ENCODE peak calls at places on chromosomes 5 and 9, in eight cellular contexts. S is AG04450, H is left ventricle myocardium inferior, F is aorta, C is tibial artery, Q is endodermal cell, Y is A549, X is heart right ventricle. A is an unnamed sample.

GRCh38 chr9:130368631-130369103 is 76.1 kb upstream of the ASS1 start:
- DNase-seq in S (no peak), H (no peak), F (no peak), C (no peak), Q (peak; percentile 67), Y (peak; percentile 23), X (no peak), A (no peak)

GRCh38 chr5:91136271-91136670 is 246.8 kb downstream of the ARRDC3 start:
- DNase-seq in S (no peak), H (no peak), F (no peak), C (no peak), Q (no peak), Y (peak; percentile 23), X (no peak), A (no peak)

GRCh38 chr5:98631311-98632054 is 142.0 kb upstream of the RGMB start:
- DNase-seq in S (no peak), H (no peak), F (no peak), C (no peak), Q (no peak), Y (peak; percentile 17), X (no peak), A (no peak)

GRCh38 chr5:126516133-126516532 is 78.9 kb downstream of the ALDH7A1 start:
- DNase-seq in S (peak; percentile 61), H (no peak), F (no peak), C (no peak), Q (peak; percentile 5), Y (no peak), X (no peak), A (no peak)

GRCh38 chr9:114662081-114662989 is 4.7 kb upstream of the TEX53 start:
- DNase-seq in S (no peak), H (no peak), F (no peak), C (no peak), Q (peak; percentile 92), Y (peak; percentile 33), X (no peak), A (peak; percentile 42)

GRCh38 chr5:57988808-57989207 is 471.1 kb downstream of the PLK2 start:
- DNase-seq in S (no peak), H (no peak), F (no peak), C (no peak), Q (no peak), Y (no peak), X (no peak), A (no peak)

GRCh38 chr9:134492281-134492691 is 149.3 kb upstream of the COL5A1 start:
- DNase-seq in S (peak; percentile 87), H (peak; percentile 69), F (peak; percentile 78), C (peak; percentile 68), Q (no peak), Y (no peak), X (peak; percentile 63), A (peak; percentile 50)

GRCh38 chr9:121820286-121821005 is 169.0 kb downstream of the DAB2IP start:
- DNase-seq in S (no peak), H (no peak), F (peak; percentile 61), C (no peak), Q (peak; percentile 67), Y (no peak), X (no peak), A (no peak)

GRCh38 chr5:150630459-150631325 is 9.8 kb upstream of the SYNPO start:
- DNase-seq in S (no peak), H (peak; percentile 85), F (no peak), C (peak; percentile 86), Q (no peak), Y (no peak), X (peak; percentile 80), A (no peak)

GRCh38 chr5:53416144-53416730 is 64.2 kb upstream of the FST start:
- DNase-seq in S (no peak), H (no peak), F (no peak), C (no peak), Q (no peak), Y (peak; percentile 39), X (no peak), A (no peak)

DNA sequence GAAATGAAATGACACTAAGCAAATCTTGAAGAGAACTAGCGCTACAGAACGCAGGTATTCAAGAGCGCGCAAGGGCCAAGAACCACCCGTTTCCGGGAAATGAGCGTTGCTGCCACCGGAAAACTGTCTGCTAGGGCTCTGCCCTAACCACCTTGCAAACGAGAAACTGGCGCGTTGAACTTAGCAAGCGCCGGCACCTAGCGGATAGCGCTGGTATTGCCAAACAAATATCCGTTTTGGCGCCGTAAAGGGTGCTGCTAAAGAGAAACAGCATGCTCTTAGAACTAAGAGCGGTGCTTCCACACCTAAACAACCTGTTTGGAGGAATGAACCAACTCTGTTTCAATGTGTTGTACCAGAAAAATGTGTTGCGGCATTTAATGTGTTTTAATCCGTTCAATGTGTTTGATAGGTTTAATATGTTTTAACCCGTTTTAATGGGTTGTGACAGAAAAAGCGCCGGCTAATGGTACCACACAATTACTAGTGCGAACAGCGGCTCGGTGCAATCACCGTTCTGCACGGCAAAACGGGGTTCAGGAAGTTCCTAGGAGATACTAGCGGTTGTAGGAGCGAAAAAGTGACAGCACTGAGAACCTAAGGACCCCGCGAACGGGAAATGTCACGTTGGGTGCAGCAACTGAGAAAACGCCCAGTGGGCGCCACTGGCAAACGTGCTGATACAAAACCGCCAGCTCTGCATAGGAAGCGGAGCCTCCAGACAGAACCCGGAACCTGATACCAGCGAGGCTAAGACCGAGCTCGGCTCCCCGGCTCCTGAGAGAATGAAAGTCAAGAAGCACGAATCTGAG is at the start of gene ANXA2R:
- DNase-seq in S (peak; percentile 91), H (peak; percentile 85), F (peak; percentile 92), C (peak; percentile 94), Q (peak; percentile 96), Y (peak; percentile 97), X (peak; percentile 80), A (peak; percentile 93)
- H3K4me3 ChIP-seq in S (peak within 1 kb of the TSS; percentile 83), H (peak within 1 kb of the TSS; percentile 77), F (peak within 1 kb of the TSS; percentile 46), C (peak within 1 kb of the TSS; percentile 72), Q (peak within 1 kb of the TSS; percentile 84), Y (peak within 1 kb of the TSS; percentile 50), X (peak within 1 kb of the TSS; percentile 50), A (peak within 1 kb of the TSS; percentile 46)

DNA sequence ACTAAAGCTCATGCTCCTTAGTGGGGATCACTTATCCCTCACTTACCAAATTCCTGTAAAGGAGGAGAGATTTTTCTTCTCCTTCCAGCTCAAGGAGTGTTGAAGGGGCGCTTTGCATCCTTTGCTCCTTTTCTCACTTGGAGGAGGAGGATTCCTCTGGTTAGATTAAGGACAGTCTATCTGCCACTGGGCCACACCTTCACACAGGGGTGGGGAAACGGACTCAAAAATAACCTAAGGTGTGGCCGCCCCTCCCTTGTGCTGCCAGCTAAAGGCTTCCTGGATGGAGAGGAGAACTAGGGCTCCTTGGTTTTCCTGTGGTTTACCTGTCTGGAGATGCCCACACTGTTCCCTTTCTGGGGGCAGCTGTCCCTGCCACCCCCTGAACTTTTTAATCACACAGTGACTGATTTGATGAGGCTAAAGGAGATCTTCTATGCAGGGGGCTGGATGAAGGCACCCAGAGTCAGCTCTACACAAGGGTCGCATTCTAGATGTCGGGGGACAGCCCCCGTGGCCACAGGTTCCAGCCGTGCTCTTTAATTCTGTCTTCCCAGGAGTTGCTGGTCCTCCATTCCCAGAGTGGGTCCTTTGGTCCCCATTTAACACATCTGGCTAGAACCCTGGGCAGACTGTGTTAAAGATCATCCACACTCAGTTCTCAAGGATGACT is 14.4 kb downstream of the GLRX start:
- DNase-seq in S (no peak), H (no peak), F (no peak), C (no peak), Q (peak; percentile 28), Y (no peak), X (no peak), A (no peak)
- H3K27ac ChIP-seq in S (peak overlapping the region; percentile 31), H (peak overlapping the region; percentile 91), F (no peak overlapping the region), C (peak overlapping the region; percentile 71), Q (no peak overlapping the region), Y (peak overlapping the region; percentile 33), X (peak overlapping the region; percentile 89), A (peak overlapping the region; percentile 15)

GRCh38 chr5:122165574-122166021 is 36.3 kb downstream of the ZNF474 start:
- DNase-seq in S (no peak), H (no peak), F (no peak), C (no peak), Q (no peak), Y (peak; percentile 46), X (no peak), A (no peak)

GRCh38 chr5:122162100-122162499 is 32.8 kb downstream of the ZNF474 start:
- DNase-seq in S (no peak), H (no peak), F (no peak), C (no peak), Q (no peak), Y (no peak), X (no peak), A (no peak)

GRCh38 chr5:122164831-122165573 is 35.7 kb downstream of the ZNF474 start:
- DNase-seq in S (no peak), H (no peak), F (no peak), C (no peak), Q (no peak), Y (no peak), X (no peak), A (no peak)

GRCh38 chr5:122164070-122164435 is 34.7 kb downstream of the ZNF474 start:
- DNase-seq in S (no peak), H (no peak), F (no peak), C (no peak), Q (no peak), Y (no peak), X (no peak), A (no peak)

DNA sequence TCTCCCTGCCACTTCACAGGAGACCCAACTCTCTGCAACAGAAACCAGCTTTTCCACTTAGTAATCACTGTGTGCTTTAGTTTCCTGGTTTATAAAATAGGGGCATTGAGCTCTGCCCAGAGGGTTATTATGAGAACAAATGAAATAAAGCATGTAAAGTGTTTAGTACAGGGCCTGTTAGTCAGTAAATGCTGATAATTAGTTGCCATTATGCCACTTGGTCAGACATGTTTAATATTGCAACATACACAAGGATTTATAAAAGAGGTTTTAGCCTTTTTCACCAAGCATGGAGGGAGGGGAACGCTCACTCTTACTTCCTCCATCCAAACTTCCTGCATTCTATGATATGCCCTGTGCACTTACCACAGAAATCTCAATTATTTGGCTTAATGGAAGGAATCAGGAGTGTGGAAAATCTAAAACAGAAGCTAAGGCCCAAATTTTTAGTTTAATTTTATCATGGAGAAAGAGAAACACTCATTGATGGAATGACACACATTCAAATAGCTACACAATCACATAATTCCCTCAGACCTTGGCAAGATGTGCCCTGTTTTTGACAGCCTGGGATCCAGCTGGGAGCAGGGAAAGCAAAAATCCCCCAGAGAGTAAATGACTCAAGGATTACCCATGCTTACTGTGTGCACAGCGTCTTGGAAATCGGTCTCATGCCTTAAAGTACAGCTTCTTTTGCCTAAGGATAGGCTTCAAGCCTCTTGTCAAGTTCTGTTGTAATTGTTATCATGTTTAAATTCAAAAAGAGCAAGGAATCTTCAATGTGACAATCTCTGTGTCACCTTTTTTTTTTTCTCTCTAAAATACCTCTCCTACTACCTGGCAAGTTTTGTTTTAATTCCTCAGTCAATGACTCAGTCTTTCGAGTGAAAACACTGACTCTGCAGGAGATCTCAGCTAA is 34.1 kb downstream of the ZNF474 start:
- DNase-seq in S (peak; percentile 73), H (no peak), F (no peak), C (peak; percentile 76), Q (no peak), Y (peak; percentile 32), X (no peak), A (no peak)
- H3K4me3 ChIP-seq in S (peak overlapping the region; percentile 8), H (no peak overlapping the region), F (no peak overlapping the region), C (no peak overlapping the region), Q (no peak overlapping the region), Y (no peak overlapping the region), X (no peak overlapping the region), A (no peak overlapping the region)

DNA sequence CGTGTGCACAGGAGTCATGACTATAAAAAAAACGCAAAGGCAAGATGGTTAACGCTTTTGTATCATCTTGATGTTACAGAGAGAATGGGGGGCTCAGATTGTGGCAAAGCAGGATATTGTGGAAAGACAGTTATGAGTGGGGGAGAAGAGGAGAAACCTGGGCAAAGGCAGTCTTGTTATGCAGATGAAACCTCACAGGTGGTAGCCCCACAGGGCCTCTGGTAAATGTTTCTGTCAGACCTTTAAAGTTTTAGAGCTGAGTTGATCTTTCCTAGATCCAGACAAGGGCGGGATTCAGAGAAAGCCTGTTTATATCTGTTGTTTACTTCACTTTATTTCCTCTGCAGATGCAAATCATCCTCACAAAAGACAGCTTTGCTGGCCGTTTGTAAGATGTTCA is 55.2 kb downstream of the C9orf85 start:
- DNase-seq in S (no peak), H (no peak), F (no peak), C (no peak), Q (peak; percentile 67), Y (no peak), X (no peak), A (no peak)
- H3K27ac ChIP-seq in S (no peak overlapping the region), H (no peak overlapping the region), F (no peak overlapping the region), C (no peak overlapping the region), Q (no peak overlapping the region), Y (no peak overlapping the region), X (no peak overlapping the region), A (no peak overlapping the region)

A was measured in lung.